ENCODE peak calls at places on chromosome 15, in four cellular contexts. C is K562, D is GM23338, J is H1. U is an unnamed sample.

GRCh38 chr15:45021331-45021730 is 1.7 kb upstream of the SORD start:
- DNase-seq in C (no peak), D (no peak), J (no peak), U (no peak)

GRCh38 chr15:53569756-53570480 is 189.5 kb downstream of the WDR72 start:
- DNase-seq in C (no peak), D (no peak), J (no peak), U (no peak)

GRCh38 chr15:42622328-42622925 is 47.0 kb downstream of the STARD9 start:
- DNase-seq in C (no peak), D (no peak), J (no peak), U (no peak)

GRCh38 chr15:65426216-65426853 is 3.6 kb upstream of the IGDCC4 start:
- DNase-seq in C (no peak), D (no peak), J (no peak), U (no peak)

GRCh38 chr15:38002883-38003477 is 68.5 kb downstream of the TMCO5A start:
- DNase-seq in C (no peak), D (peak; percentile 83), J (peak; percentile 27), U (peak; percentile 61)

GRCh38 chr15:28191832-28192231 is 92.7 kb upstream of the OCA2 start:
- DNase-seq in C (no peak), D (peak; percentile 40), J (no peak), U (no peak)

GRCh38 chr15:35720984-35721383 is 175.0 kb upstream of the DPH6 start:
- DNase-seq in C (no peak), D (no peak), J (no peak), U (no peak)

GRCh38 chr15:96162322-96162721 is 168.2 kb upstream of the NR2F2 start:
- DNase-seq in C (no peak), D (no peak), J (no peak), U (no peak)

GRCh38 chr15:57541805-57542504 is 49.7 kb upstream of the MYZAP start:
- DNase-seq in C (peak; percentile 56), D (peak; percentile 84), J (no peak), U (peak; percentile 45)

GRCh38 chr15:31215490-31216209 is 111.0 kb upstream of the KLF13 start:
- DNase-seq in C (peak; percentile 86), D (peak; percentile 88), J (no peak), U (no peak)
- TF ChIP-seq POLR2AphosphoS5 in C (no peak), D (no peak), J (no peak), U (peak; percentile 62)

DNA sequence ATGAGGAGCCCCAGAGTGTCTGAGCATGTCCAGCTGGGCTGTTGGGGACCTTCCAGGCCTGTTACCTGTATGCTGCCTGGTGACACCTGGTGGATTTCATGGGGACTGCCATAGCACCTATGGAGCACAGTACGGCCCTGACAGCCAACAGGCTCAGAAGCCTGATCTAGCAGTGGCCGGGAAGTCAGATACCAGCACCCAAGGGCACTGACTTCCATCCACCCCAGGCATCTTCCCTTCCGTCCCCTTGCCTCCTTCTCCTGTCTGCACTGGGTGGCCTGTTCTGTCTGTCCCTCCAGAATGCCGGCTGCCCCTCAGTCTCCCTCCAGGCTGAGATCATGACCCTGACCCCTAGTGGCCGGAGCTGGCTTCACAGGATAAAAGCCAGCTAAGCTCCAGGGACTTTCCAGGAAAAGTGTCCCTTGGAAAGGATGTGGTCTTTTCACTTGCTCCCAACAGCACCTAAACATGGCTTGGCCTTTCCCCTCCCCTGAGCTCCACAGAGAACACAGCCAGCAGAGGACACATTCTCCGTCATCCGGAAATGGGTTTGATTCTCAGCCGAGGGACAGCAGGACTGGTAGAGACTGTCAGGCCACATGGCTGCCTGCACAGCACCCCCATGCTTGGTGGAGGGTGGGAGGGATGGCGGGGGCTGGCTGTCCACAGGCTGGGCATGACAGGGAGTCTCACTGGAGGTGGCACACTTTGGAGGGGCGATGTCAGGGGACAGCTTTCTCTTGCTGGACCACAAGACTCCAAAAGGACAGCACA is 9.5 kb downstream of the RPS17 start:
- DNase-seq in C (peak; percentile 73), D (peak; percentile 83), J (no peak), U (peak; percentile 73)
- H2AFZ ChIP-seq in C (peak overlapping the region; percentile 100), D (no peak overlapping the region), J (no peak overlapping the region), U (no peak overlapping the region)

DNA sequence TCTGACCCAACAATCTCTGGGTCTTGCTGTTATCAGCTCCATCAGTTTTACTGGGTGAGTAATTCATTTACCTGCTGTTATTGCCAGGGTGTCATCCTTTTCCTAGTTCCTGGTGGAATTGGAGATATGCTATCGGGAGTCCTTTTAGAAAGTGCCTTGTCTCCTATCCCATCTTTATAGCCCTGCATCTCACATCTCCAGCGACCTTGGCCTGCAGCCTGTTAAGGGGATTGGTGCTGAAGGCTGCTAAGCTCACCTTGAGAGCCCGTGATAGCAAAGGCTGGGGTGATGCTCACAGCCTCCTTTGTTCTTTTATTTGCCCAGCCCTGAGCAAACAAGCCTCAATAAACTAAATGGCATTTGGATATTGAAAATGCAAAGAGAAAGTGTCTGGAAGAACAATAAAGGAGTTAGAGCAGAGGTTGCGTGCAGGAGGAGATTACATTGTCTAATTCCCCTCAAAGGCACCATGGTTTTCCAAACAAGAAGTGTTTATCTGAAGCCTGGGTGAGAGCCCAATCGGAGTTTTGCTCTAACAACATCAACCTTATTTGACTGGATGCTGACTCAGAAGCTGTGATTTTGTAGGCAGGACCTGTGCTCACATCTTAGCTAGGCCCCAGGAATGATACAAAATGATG is 101.8 kb downstream of the RPLP1 start:
- DNase-seq in C (no peak), D (no peak), J (no peak), U (no peak)
- TF ChIP-seq POLR2AphosphoS5 in C (no peak), D (no peak), J (no peak), U (no peak)

GRCh38 chr15:76196949-76197315 is 114.3 kb downstream of the ETFA start:
- DNase-seq in C (no peak), D (no peak), J (no peak), U (no peak)

GRCh38 chr15:76200083-76200465 is 111.2 kb downstream of the ETFA start:
- DNase-seq in C (no peak), D (no peak), J (no peak), U (no peak)

GRCh38 chr15:76197703-76198455 is 113.4 kb downstream of the ETFA start:
- DNase-seq in C (no peak), D (no peak), J (no peak), U (peak; percentile 51)

GRCh38 chr15:76199106-76200082 is 111.9 kb downstream of the ETFA start:
- DNase-seq in C (peak; percentile 34), D (no peak), J (no peak), U (peak; percentile 39)

GRCh38 chr15:76198456-76199105 is 112.7 kb downstream of the ETFA start:
- DNase-seq in C (no peak), D (no peak), J (no peak), U (no peak)
- H2AFZ ChIP-seq in C (peak overlapping the region; percentile 15), D (no peak overlapping the region), J (no peak overlapping the region), U (no peak overlapping the region)

DNA sequence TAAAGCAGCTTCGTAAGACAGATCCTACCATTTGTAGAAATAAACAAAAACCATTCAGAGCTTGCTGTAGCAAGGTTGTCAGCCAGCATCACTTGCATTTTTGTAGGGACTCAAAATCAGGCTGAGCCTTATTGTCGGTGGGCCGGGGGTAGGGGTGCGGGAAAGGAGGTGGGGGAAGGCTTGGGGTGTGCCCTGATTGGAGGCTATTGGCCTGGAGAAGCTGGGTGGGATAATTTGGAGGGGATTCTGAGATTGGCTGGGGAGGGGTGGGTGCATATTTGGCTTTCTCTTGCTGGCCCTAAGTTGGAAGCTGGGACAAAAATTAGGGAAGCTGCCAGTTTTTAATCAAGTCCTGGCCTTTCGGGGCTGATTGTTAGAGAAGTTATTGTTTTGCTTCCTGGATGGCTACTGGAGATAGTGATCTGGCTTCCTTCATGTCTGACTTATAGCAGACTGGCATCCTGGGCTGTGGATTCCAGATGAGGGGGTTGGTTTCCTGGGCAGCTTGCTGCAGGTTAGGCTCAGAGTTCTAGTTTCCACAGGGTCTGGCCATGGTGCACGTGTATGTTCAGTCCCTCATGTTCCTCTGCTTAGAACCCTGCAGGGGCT is 22.8 kb downstream of the STOML1 start:
- DNase-seq in C (no peak), D (no peak), J (no peak), U (no peak)
- TF ChIP-seq POLR2AphosphoS5 in C (no peak), D (no peak), J (no peak), U (no peak)

DNA sequence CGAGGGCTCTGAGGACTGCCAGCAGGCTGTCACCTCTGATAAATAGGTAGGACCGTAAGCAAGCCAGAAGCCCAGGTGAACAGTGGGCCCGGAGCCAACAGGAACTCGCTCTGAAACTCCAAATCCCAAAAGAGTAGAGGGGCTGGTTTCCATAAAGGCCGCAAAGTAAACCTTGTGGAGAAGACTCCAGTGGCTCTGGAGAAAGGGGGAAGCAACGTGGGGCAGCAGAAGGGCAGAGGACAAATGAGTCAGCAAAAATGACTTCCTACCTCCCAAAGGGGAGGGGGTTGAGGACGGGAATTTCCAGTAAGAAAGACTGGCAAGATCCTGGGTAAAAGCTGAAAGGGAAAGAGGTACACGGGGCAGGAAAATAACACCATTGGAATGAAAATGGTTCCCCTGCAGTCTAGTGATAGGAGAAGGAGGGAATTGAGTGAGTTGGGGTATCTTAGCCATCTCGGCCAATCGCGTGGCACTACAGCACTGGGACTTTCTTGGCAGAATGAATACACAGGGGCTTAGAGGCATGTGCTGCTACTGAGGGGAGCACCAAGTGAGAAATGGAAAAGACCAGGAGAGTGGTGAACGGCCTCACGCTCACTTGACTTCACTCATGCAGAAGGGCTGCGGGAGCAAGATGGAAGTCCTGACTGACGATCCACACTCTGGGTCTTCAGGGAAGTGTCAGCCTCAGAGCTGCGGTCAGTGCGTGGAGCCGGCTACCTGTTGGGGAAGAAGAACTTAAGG is 33.2 kb downstream of the BMF start:
- DNase-seq in C (no peak), D (no peak), J (no peak), U (no peak)
- H2AFZ ChIP-seq in C (peak overlapping the region; percentile 99), D (peak overlapping the region; percentile 81), J (peak overlapping the region; percentile 81), U (no peak overlapping the region)

GRCh38 chr15:36883705-36884355 is 216.5 kb downstream of the MEIS2 start:
- DNase-seq in C (peak; percentile 85), D (peak; percentile 98), J (no peak), U (peak; percentile 63)
- TF ChIP-seq POLR2AphosphoS5 in C (no peak), D (no peak), J (no peak), U (no peak)